ENCODE peak calls at places on chromosomes 5 and 9, in five cellular contexts. I, A, E, O and G are unnamed samples.

GRCh38 chr9:35713578-35713977 is 18.4 kb downstream of the TLN1 start:
- DNase-seq in A (no peak), O (no peak), E (no peak), I (no peak), G (no peak)

GRCh38 chr9:25716220-25716872 is 38.1 kb upstream of the TUSC1 start:
- DNase-seq in I (peak), O (peak), A (peak), E (no peak), G (peak)

GRCh38 chr5:125115180-125115495 is 368.7 kb upstream of the ZNF608 start:
- DNase-seq in E (no peak), I (no peak), O (no peak), A (no peak), G (no peak)

GRCh38 chr9:69016366-69017096 is 2.6 kb upstream of the PRKACG start:
- DNase-seq in I (no peak), A (no peak), O (no peak), E (no peak), G (no peak)

GRCh38 chr5:148915224-148915803 is 88.9 kb downstream of the ADRB2 start:
- DNase-seq in O (no peak), E (no peak), A (peak), I (no peak), G (no peak)

GRCh38 chr5:4627887-4628286 is 512.2 kb upstream of the ADAMTS16 start:
- DNase-seq in E (no peak), I (no peak), O (no peak), A (no peak), G (no peak)

GRCh38 chr9:93118863-93119702 is 15.0 kb downstream of the NINJ1 start:
- DNase-seq in E (peak), A (no peak), I (no peak), O (no peak), G (no peak)

GRCh38 chr5:136018814-136019777 is 9.7 kb upstream of the TGFBI start:
- DNase-seq in O (peak), A (no peak), I (peak), E (peak), G (no peak)

GRCh38 chr9:108468364-108468763 is 387.4 kb downstream of the ACTL7B start:
- DNase-seq in I (peak), E (no peak), A (peak), O (peak), G (peak)

GRCh38 chr9:88742483-88742882 is 207.5 kb downstream of the NXNL2 start:
- DNase-seq in I (peak), O (peak), E (no peak), A (no peak), G (no peak)

GRCh38 chr5:125336401-125336800 is 590.0 kb upstream of the ZNF608 start:
- DNase-seq in O (no peak), A (no peak), E (no peak), I (no peak), G (no peak)

GRCh38 chr9:76181020-76181641 is 213.1 kb downstream of the RFK start:
- DNase-seq in E (no peak), A (peak), O (peak), I (peak), G (no peak)

GRCh38 chr9:110148384-110148783 is 59.6 kb downstream of the C9orf152 start:
- DNase-seq in O (no peak), I (peak), A (no peak), E (no peak), G (no peak)

GRCh38 chr9:109745335-109746283 is 34.4 kb upstream of the PALM2AKAP2 start:
- DNase-seq in I (peak), E (peak), A (peak), O (peak), G (peak)

GRCh38 chr5:107124376-107124775 is 546.4 kb downstream of the EFNA5 start:
- DNase-seq in I (no peak), A (no peak), E (no peak), O (no peak), G (no peak)

GRCh38 chr5:143677403-143677802 is 134.6 kb upstream of the HMHB1 start:
- DNase-seq in I (no peak), A (no peak), O (no peak), E (no peak), G (no peak)

GRCh38 chr5:59542841-59543825 is 350.4 kb downstream of the PDE4D start:
- DNase-seq in O (peak), A (no peak), I (no peak), E (peak), G (peak)

GRCh38 chr5:159186319-159186718 is 23.0 kb downstream of the RNF145 start:
- DNase-seq in I (no peak), E (no peak), O (no peak), A (no peak), G (no peak)

GRCh38 chr5:179280095-179280490 is 65.2 kb downstream of the ADAMTS2 start:
- DNase-seq in A (no peak), O (no peak), I (no peak), E (no peak), G (no peak)

GRCh38 chr5:140025736-140026135 is 17.4 kb downstream of the NRG2 start:
- DNase-seq in A (no peak), O (no peak), E (no peak), I (no peak), G (no peak)

DNA sequence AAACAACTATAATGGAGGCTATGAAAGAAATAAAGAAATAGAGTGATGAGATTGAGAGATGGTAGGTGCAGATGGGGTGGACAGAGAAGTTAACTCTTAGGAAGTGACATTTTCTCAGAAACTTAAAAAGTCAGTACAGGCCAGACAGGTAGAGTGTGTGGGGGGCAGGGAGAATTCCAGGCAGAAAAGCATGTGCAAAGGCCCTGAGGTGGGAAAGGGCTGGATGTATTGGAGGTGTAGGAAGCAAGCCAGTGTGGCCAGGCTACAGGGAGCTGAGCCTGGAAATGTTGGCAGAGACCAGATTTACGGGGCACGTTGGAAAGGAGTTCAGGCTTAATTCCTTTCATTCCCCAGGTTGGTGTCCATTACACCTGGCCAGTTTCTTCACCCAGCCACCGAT is 116.6 kb upstream of the GPR151 start:
- DNase-seq in E (no peak), O (no peak), I (no peak), A (no peak), G (no peak)
- H3K4me3 ChIP-seq in E (no peak), O (no peak), I (no peak), A (no peak), G (no peak)

GRCh38 chr9:134647359-134648115 is 5.9 kb downstream of the COL5A1 start:
- DNase-seq in A (no peak), E (no peak), I (no peak), O (no peak), G (no peak)
- H3K4me3 ChIP-seq in A (no peak), E (no peak), I (no peak), O (no peak), G (no peak)

DNA sequence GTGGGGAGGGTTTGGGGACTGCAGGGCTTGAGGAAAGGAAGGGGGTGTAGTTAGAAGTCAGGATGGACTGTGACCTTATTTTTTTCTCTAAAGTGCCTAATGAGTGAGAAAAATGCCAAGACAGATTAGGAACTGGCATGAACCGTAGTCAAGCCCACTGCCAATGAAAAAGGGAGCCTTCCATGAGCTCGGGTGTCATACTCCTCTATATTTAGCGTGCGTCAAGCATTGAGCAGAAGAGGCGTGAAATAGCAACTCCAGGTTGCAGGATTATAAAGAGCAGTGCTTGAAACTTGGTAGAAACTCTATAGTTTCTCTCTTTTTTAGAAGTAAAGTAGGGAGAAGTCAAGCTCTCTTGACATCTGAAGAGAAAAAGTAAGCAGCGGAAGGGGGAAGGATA is 1.8 kb downstream of the SGCD start:
- DNase-seq in E (no peak), A (no peak), I (no peak), O (no peak), G (no peak)
- H3K4me3 ChIP-seq in E (no peak), A (no peak), I (peak), O (no peak), G (no peak)

DNA sequence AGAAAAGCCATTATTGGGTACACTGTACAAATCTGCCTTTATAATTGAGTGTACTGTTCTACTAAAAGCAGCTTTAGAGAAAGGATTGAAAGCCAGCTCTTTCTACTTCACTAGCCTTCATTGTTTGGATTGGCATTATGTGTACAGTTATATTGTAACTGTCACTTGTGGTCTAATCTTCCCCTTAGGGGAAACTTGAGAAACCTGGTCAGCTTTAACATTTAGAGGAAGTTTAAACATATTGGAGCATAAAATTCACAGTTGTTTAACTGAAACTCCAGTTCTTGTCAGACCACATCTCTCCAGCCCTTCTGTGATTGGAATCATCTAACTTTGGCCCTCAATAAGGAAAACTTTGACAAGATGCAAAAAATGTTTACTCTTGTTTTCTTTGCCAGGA is 24.6 kb downstream of the PIK3R1 start:
- DNase-seq in A (no peak), E (no peak), I (no peak), O (no peak), G (no peak)
- H3K4me3 ChIP-seq in A (no peak), E (no peak), I (no peak), O (no peak), G (no peak)

DNA sequence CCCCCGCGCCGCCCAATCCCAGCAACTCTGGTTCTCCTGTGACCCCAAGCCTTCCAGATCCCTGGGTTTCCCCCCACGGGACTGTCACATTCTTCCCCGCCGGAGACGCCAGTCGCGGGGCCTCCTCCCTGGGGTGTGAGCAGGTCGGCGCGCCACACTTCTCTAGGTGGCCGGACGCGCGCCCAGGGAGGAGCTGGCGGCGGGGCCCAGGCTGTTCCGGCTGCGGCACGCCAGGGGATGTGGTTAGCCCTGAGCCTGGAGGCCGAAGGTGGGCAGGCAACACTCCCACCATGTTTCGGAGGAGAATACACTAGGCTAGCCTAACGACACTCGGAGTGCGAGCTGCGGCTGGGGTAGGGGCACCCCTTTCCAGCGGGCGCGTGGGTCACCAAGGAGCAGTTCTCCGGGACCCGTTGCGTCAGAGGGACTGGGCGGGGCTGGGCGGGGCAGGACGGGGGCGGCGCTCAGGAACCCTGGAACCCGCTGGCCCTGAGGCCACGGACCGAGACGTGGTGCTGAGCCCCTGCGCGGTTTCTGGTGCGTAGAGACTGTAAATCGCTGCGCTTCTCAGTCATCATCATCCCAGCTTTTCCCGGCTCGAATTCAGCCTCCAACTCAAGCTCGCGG is at the start of gene SLC27A6:
- DNase-seq in A (peak), I (no peak), O (no peak), E (no peak), G (peak)
- H3K4me3 ChIP-seq in A (peak), I (peak), O (peak), E (no peak), G (peak)

GRCh38 chr9:97128919-97129318 is 90.0 kb upstream of the CTSV start:
- DNase-seq in A (no peak), I (no peak), O (no peak), E (no peak), G (no peak)

DNA sequence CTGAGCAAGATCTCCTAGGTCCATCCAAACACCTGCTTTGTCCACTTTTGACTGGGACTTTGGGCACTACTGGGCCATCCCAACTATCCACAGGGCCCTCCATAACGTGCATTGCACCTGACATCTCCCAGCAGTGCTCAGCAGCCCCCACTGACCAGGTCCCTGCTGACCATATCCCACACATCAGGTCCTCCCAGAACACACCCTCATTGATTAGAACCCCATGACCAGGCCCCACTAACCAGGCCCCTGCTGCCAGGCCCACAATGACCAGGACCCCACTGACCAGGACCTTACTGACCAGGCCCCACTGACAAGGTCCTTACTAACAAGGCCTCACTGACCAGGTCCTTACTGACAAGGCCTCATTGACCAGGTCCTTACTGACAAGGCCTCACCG is 93.9 kb upstream of the CTSV start:
- DNase-seq in I (no peak), E (no peak), O (no peak), A (no peak), G (no peak)
- H3K4me3 ChIP-seq in I (no peak), E (no peak), O (no peak), A (no peak), G (no peak)

GRCh38 chr9:131728546-131728910 is 11.3 kb downstream of the RAPGEF1 start:
- DNase-seq in O (no peak), A (no peak), E (no peak), I (no peak), G (no peak)
- H3K4me3 ChIP-seq in O (no peak), A (no peak), E (no peak), I (no peak), G (no peak)

DNA sequence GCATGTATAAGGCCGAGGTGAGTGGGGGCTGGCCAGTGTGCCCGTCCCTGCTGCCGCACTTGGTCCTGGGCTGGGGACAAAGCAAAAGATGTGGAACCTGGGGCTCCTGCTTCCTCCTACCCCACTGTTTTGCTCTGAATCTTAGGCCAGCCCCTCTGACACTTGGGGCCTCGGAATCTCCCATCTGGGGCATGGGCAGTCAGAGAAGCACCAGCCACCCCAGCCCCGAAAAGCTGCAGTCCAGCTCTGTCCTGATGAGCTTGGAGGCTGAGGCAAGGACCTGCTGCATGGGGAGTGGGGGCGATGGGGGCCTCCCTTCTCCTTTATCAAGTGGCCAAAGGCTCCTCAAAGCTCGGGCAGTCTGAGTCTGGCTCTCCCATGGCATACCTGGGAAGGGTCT is 31.3 kb downstream of the PTPA start:
- DNase-seq in I (no peak), E (no peak), A (no peak), O (no peak), G (no peak)
- H3K4me3 ChIP-seq in I (no peak), E (no peak), A (no peak), O (peak), G (no peak)

GRCh38 chr9:129888085-129888808 is 53.0 kb downstream of the USP20 start:
- DNase-seq in A (no peak), E (peak), I (no peak), O (no peak), G (no peak)
- H3K4me3 ChIP-seq in A (no peak), E (no peak), I (no peak), O (no peak), G (no peak)

GRCh38 chr9:121841771-121842611 is 190.6 kb downstream of the DAB2IP start:
- DNase-seq in I (peak), O (peak), E (no peak), A (no peak), G (no peak)
- H3K4me3 ChIP-seq in I (no peak), O (no peak), E (no peak), A (no peak), G (no peak)